ENCODE peak calls at places on chromosomes 3 and 15, in ten cellular contexts. Z is T-helper 9 cell; A is kidney glomerular epithelial cell; M is nucleus accumbens; P is non-pigmented ciliary epithelial cell; K is amniotic epithelial cell; R is NCI-H1105 treated with DMSO at 0.1 percent for 48 hours; D is GM03348; W is stimulated activated CD8-positive, alpha-beta memory T cell treated with anti-CD3 and anti-CD28 coated beads, Interleukin-15, amount 100 ng/mL, for 24 hours; C is frontal cortex. L is an unnamed sample.

GRCh38 chr15:77599899-77600298 is 32.8 kb downstream of the LINGO1 start:
- DNase-seq in R (no peak), M (no peak), W (no peak), C (no peak), P (no peak), A (no peak), D (peak), Z (no peak), K (peak), L (peak)

GRCh38 chr3:61594978-61595687 is 33.8 kb downstream of the PTPRG start:
- DNase-seq in K (no peak), P (no peak), M (no peak), C (no peak), A (no peak), R (no peak), Z (no peak), D (peak), W (no peak), L (peak)

GRCh38 chr3:6989608-6990291 is 128.8 kb downstream of the GRM7 start:
- DNase-seq in D (no peak), P (no peak), R (no peak), C (no peak), Z (no peak), M (no peak), W (no peak), A (no peak), K (no peak), L (no peak)

GRCh38 chr3:182105875-182106274 is 394.1 kb downstream of the SOX2 start:
- DNase-seq in Z (no peak), R (no peak), C (no peak), K (no peak), W (no peak), P (no peak), D (no peak), A (peak), M (no peak), L (no peak)

GRCh38 chr3:181493423-181493822 is 218.3 kb upstream of the SOX2 start:
- DNase-seq in M (no peak), A (no peak), Z (no peak), P (peak), C (no peak), R (no peak), D (no peak), W (no peak), K (no peak), L (no peak)

GRCh38 chr15:57675481-57676181 is 30.9 kb upstream of the POLR2M start:
- DNase-seq in A (peak), W (no peak), R (no peak), C (no peak), P (no peak), D (no peak), K (no peak), Z (no peak), M (no peak), L (no peak)

GRCh38 chr3:125108833-125109540 is 53.2 kb upstream of the HEG1 start:
- DNase-seq in C (no peak), Z (no peak), R (no peak), M (no peak), D (no peak), A (no peak), P (no peak), K (no peak), W (no peak), L (no peak)

GRCh38 chr3:47455806-47456452 is 19.8 kb downstream of the SCAP start:
- DNase-seq in P (no peak), K (peak), M (no peak), D (no peak), W (no peak), C (no peak), A (no peak), Z (no peak), R (no peak), L (no peak)

GRCh38 chr3:157695586-157695985 is 192.4 kb upstream of the VEPH1 start:
- DNase-seq in R (no peak), K (no peak), W (no peak), Z (no peak), M (no peak), P (no peak), D (peak), A (no peak), C (no peak), L (peak)

GRCh38 chr15:68348064-68348463 is 70.5 kb downstream of the FEM1B start:
- DNase-seq in K (no peak), Z (no peak), A (no peak), W (no peak), R (no peak), C (no peak), D (no peak), M (no peak), P (no peak), L (no peak)

GRCh38 chr3:48187579-48188265 is 495 bp downstream of the CDC25A start:
- DNase-seq in R (no peak), D (peak), W (peak), Z (no peak), M (peak), K (no peak), C (peak), A (no peak), P (no peak), L (peak)

GRCh38 chr3:141682921-141683320 is 55.2 kb upstream of the RNF7 start:
- DNase-seq in P (no peak), R (no peak), Z (no peak), W (no peak), D (no peak), M (no peak), K (no peak), A (no peak), C (no peak), L (no peak)

GRCh38 chr3:10189557-10190374 is 25.0 kb downstream of the IRAK2 start:
- DNase-seq in K (peak), A (no peak), C (peak), Z (peak), W (no peak), D (peak), P (no peak), M (peak), R (no peak), L (peak)

GRCh38 chr3:46830801-46831200 is 32.4 kb downstream of the MYL3 start:
- DNase-seq in C (no peak), D (no peak), P (no peak), R (no peak), M (no peak), W (no peak), K (no peak), Z (no peak), A (no peak), L (no peak)

GRCh38 chr3:82509951-82510603 is 748.6 kb upstream of the GBE1 start:
- DNase-seq in A (no peak), K (no peak), W (no peak), P (no peak), D (no peak), R (no peak), M (no peak), C (no peak), Z (no peak), L (no peak)

GRCh38 chr3:110542552-110543164 is 529.0 kb upstream of the NECTIN3 start:
- DNase-seq in A (no peak), M (no peak), C (no peak), D (no peak), R (no peak), P (no peak), Z (no peak), W (no peak), K (no peak), L (no peak)

GRCh38 chr3:158685151-158685550 is 12.7 kb upstream of the LXN start:
- DNase-seq in R (no peak), W (no peak), M (no peak), C (no peak), A (no peak), K (peak), Z (no peak), P (no peak), D (no peak), L (no peak)

GRCh38 chr3:152175576-152175883 is 93.2 kb upstream of the MBNL1 start:
- DNase-seq in P (peak), R (no peak), A (peak), Z (no peak), K (peak), M (no peak), D (peak), W (no peak), C (no peak), L (peak)

GRCh38 chr3:49554639-49555265 is 475 bp downstream of the BSN start:
- DNase-seq in A (no peak), C (no peak), R (no peak), M (no peak), P (no peak), K (peak), W (peak), Z (peak), D (peak), L (peak)

GRCh38 chr3:108312656-108313055 is 16.3 kb downstream of the HHLA2 start:
- DNase-seq in Z (no peak), M (no peak), W (no peak), C (no peak), P (no peak), K (peak), R (no peak), D (peak), A (no peak), L (peak)

GRCh38 chr3:180804871-180805430 is 107.5 kb upstream of the FXR1 start:
- DNase-seq in C (peak), P (no peak), M (peak), K (peak), W (no peak), R (peak), Z (no peak), A (peak), D (peak), L (peak)

GRCh38 chr3:186841637-186842036 is 873 bp upstream of the ADIPOQ start:
- DNase-seq in M (no peak), K (no peak), P (no peak), Z (no peak), D (no peak), C (no peak), W (no peak), R (no peak), A (no peak), L (no peak)

GRCh38 chr15:89647191-89647851 is 7.9 kb downstream of the KIF7 start:
- DNase-seq in P (no peak), A (peak), C (peak), M (peak), Z (peak), D (peak), W (peak), R (peak), K (peak), L (peak)

GRCh38 chr15:23567921-23568320 is 2.4 kb downstream of the MKRN3 start:
- DNase-seq in Z (no peak), A (no peak), C (peak), R (peak), K (no peak), M (no peak), D (no peak), W (no peak), P (no peak), L (no peak)

GRCh38 chr15:101161656-101162055 is 90.2 kb downstream of the CHSY1 start:
- DNase-seq in K (no peak), W (no peak), P (no peak), C (no peak), D (no peak), M (no peak), R (no peak), A (no peak), Z (no peak), L (no peak)

GRCh38 chr3:196867155-196867506 is 589 bp upstream of the SENP5 start:
- DNase-seq in R (peak), W (no peak), K (no peak), A (no peak), M (no peak), Z (no peak), C (no peak), D (no peak), P (no peak), L (no peak)

GRCh38 chr3:52327486-52328290 is 11.6 kb downstream of the DNAH1 start:
- DNase-seq in D (no peak), W (no peak), M (no peak), Z (no peak), K (no peak), R (no peak), C (no peak), A (no peak), P (no peak), L (no peak)

GRCh38 chr3:53236112-53236841 is 19.5 kb downstream of the TKT start:
- DNase-seq in W (no peak), A (peak), C (peak), M (no peak), P (peak), Z (no peak), D (peak), K (peak), R (no peak), L (peak)

GRCh38 chr3:98580774-98581365 is 12.5 kb downstream of the CPOX start:
- DNase-seq in A (no peak), P (no peak), K (no peak), R (no peak), W (no peak), Z (no peak), M (no peak), D (no peak), C (no peak), L (no peak)

GRCh38 chr15:38490231-38490630 is 36.3 kb downstream of the FAM98B start:
- DNase-seq in D (peak), K (no peak), R (no peak), P (no peak), Z (no peak), C (no peak), M (no peak), W (no peak), A (peak), L (peak)

GRCh38 chr15:57832183-57832582 is 125.7 kb downstream of the POLR2M start:
- DNase-seq in M (no peak), A (no peak), Z (no peak), P (no peak), D (no peak), C (no peak), K (no peak), R (no peak), W (no peak), L (no peak)